ENCODE peak calls at places on chromosomes 12 and 14, in nine cellular contexts. S is fibroblast of the aortic adventitia; M is Caco-2; Z is upper lobe of right lung; B is CD8-positive, alpha-beta T cell; R is right atrium auricular region; A is astrocyte of the spinal cord; O is epithelial cell of esophagus; D is GM10248. V is an unnamed sample.

GRCh38 chr12:47012552-47012951 is 66.9 kb upstream of the PCED1B start:
- DNase-seq in S (no peak), M (no peak), Z (no peak), B (no peak), R (no peak), A (no peak), O (no peak), D (no peak), V (no peak)

GRCh38 chr12:131832393-131833231 is 4.4 kb downstream of the MMP17 start:
- DNase-seq in S (peak; percentile 79), M (no peak), Z (no peak), B (no peak), R (no peak), A (no peak), O (no peak), D (no peak), V (no peak)

GRCh38 chr12:2295941-2296461 is 243.2 kb downstream of the CACNA1C start:
- DNase-seq in S (peak; percentile 72), M (no peak), Z (no peak), B (no peak), R (no peak), A (peak; percentile 84), O (peak; percentile 4), D (no peak), V (no peak)

GRCh38 chr12:47839214-47839613 is 19.5 kb upstream of the HDAC7 start:
- DNase-seq in S (no peak), M (no peak), Z (peak; percentile 57), B (no peak), R (no peak), A (no peak), O (no peak), D (no peak), V (no peak)

GRCh38 chr12:53886996-53887395 is 51.6 kb upstream of the HOXC13 start:
- DNase-seq in S (no peak), M (no peak), Z (no peak), B (no peak), R (no peak), A (no peak), O (no peak), D (no peak), V (no peak)

GRCh38 chr14:69043007-69043444 is 63.9 kb upstream of the ACTN1 start:
- DNase-seq in S (no peak), M (no peak), Z (peak; percentile 82), B (no peak), R (no peak), A (no peak), O (no peak), D (no peak), V (peak; percentile 51)

GRCh38 chr12:34395056-34396005 is 373.0 kb downstream of the ALG10 start:
- DNase-seq in S (no peak), M (no peak), Z (peak; percentile 32), B (no peak), R (peak; percentile 13), A (no peak), O (no peak), D (peak; percentile 6), V (peak; percentile 15)

GRCh38 chr14:24605435-24606190 is 3.9 kb downstream of the GZMH start:
- DNase-seq in S (no peak), M (peak; percentile 58), Z (no peak), B (peak; percentile 41), R (no peak), A (no peak), O (peak; percentile 46), D (peak; percentile 77), V (peak; percentile 53)

GRCh38 chr12:15982471-15982870 is 71.3 kb downstream of the DERA start:
- DNase-seq in S (peak; percentile 75), M (no peak), Z (no peak), B (no peak), R (no peak), A (peak; percentile 62), O (no peak), D (no peak), V (no peak)
- TF ChIP-seq CTCF in S (peak; percentile 71), M (peak; percentile 40), Z (peak; percentile 52), B (no peak), R (peak; percentile 18), A (peak; percentile 62), O (peak; percentile 47), D (peak; percentile 18), V (no peak)

GRCh38 chr14:103382375-103382774 is 2.8 kb upstream of the MARK3 start:
- DNase-seq in S (peak; percentile 71), M (no peak), Z (no peak), B (no peak), R (no peak), A (no peak), O (peak; percentile 91), D (no peak), V (no peak)

GRCh38 chr14:103386632-103387329 is 1.6 kb downstream of the MARK3 start:
- DNase-seq in S (peak; percentile 44), M (no peak), Z (no peak), B (no peak), R (no peak), A (peak; percentile 33), O (peak; percentile 28), D (no peak), V (no peak)

GRCh38 chr14:103384450-103385152 is 614 bp upstream of the MARK3 start:
- DNase-seq in S (no peak), M (no peak), Z (no peak), B (no peak), R (no peak), A (no peak), O (no peak), D (no peak), V (no peak)

GRCh38 chr14:103385994-103386491 is 828 bp downstream of the MARK3 start:
- DNase-seq in S (peak; percentile 31), M (peak; percentile 30), Z (no peak), B (no peak), R (no peak), A (peak; percentile 26), O (peak; percentile 24), D (no peak), V (peak; percentile 35)

DNA sequence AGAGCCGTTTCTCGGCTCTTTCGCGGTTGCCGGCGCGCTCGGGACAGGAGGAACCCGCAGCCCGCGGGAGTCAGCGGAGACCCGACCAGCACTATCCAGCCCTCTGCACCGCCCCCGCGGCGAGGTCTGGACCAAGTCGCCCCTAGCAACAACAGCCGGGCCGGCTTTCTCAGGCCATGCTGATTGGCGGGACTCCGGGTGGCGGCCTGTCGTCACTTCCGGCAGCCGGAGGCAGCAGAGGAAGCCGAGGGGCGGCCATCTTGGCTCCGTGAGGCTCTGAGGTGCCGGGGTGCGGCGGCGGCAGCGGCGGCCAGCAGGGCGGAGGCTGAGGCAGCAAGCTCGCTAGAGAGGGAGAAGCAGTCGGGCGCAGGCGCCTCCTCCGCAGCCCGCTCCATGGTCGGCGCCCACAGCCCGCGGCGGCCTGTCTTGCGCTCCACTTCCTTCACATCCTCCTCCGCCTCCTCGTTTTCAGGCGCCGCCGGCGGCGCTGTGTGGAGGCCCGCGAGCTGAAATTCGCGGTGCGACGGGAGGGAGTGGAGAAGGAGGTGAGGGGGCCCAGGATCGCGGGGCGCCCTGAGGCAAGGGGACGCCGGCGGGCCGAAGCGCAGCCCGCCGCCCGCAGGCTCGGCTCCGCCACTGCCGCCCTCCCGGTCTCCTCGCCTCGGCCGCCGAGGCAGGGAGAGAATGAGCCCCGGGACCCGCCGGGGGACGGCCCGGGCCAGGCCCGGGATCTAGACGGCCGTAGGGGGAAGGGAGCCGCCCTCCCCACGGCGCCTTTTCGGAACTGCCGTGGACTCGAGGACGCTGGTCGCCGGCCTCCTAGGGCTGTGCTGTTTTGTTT is at the start of gene MARK3:
- DNase-seq in S (peak; percentile 95), M (peak; percentile 97), Z (peak; percentile 99), B (peak; percentile 93), R (peak; percentile 98), A (peak; percentile 98), O (peak; percentile 98), D (peak; percentile 99), V (peak; percentile 98)
- TF ChIP-seq CTCF in S (no peak), M (peak; percentile 7), Z (no peak), B (peak; percentile 16), R (peak; percentile 18), A (peak; percentile 11), O (no peak), D (no peak), V (no peak)

DNA sequence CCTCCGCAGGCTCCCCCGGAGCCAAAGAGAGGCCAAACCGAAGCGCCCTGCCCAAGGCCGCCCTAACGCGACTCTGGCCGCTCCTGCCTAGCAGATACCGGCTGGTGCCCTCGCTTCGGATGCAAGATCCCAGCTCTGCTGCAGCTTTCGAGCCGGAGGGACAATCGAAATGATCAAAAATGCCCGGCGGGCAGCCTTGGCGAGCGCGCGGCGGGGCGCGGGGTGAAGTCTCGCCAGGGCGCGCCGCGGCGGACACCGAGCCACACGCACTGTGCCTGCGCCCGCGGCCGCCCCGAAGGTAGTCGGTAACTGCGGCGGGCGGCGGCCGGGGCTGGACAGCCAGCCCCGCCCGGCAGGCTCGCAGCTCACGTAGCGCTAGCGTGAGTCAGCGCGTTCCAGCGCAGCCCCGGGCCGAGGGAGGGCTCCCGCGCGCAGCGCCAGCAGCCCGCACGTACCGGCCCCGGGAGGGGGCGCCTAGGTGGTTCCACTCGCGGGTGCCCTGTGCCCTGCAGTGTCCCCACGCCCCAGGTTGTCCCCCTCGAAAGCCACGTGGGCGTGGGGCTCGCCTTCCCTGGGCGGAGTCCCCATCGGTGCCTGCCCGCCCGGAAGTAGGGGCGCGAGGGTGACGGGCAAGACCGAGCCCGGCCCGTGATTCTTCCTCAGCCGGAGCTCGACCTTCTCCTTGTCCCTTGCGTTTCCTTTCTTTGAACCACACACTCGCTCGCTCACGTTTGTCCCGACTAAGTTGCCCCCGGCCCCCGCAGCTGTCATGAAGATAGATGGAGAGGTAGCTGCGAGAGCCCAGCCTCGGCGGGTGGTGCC is 109.3 kb upstream of the EGLN3 start:
- DNase-seq in S (peak; percentile 57), M (peak; percentile 88), Z (peak; percentile 85), B (peak; percentile 18), R (peak; percentile 79), A (peak; percentile 80), O (peak; percentile 82), D (peak; percentile 79), V (peak; percentile 85)
- TF ChIP-seq CTCF in S (peak; percentile 16), M (peak; percentile 18), Z (peak; percentile 26), B (no peak), R (no peak), A (peak; percentile 24), O (peak; percentile 9), D (peak; percentile 23), V (no peak)

GRCh38 chr14:57865066-57865449 is 834 bp downstream of the SLC35F4 start:
- DNase-seq in S (no peak), M (no peak), Z (no peak), B (no peak), R (no peak), A (no peak), O (no peak), D (peak; percentile 8), V (no peak)

GRCh38 chr14:57869530-57870088 is 3.7 kb upstream of the SLC35F4 start:
- DNase-seq in S (no peak), M (no peak), Z (no peak), B (no peak), R (no peak), A (no peak), O (no peak), D (no peak), V (no peak)

GRCh38 chr14:57866199-57866755 is 385 bp upstream of the SLC35F4 start:
- DNase-seq in S (no peak), M (no peak), Z (no peak), B (no peak), R (no peak), A (no peak), O (no peak), D (no peak), V (no peak)

GRCh38 chr14:57863471-57863870 is 2.4 kb downstream of the SLC35F4 start:
- DNase-seq in S (no peak), M (no peak), Z (no peak), B (no peak), R (no peak), A (no peak), O (no peak), D (no peak), V (no peak)

DNA sequence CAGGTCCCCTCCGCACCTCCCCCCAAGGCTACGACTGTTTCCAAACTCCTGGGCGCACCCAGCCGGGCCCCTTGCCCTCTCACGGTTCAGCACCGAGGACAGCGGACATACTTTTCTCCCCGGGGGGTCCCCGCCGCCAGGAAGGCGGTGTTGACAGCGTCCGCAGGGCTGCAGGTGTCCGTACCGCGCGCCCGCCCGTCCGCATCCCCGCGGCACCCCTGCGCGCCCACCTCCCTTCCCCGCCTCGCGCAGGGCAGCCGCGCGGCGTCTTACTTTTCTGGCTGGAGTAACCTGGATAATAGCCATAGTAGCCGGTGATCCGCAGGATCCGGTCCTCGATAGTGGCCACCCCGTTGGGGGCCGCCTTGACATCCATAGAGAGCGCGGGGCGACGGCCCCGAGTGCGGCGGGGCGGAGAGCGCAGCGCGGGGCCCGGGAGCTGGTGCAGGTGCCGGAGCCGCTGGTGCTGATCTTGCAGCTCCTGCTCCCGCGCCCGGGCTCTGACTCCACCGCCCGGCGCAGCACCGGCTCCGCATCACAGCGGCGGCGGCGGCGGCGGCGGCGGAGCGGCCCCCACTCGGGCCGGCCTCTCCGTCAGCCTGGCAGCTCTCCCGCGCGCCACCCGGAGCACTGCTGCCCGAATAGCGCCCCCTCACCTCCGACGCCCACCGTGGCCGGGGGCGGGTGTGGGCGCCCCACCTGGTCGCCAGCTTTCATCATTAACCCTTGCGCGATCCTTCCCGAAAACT is at the start of gene SLC35F4:
- DNase-seq in S (peak; percentile 11), M (no peak), Z (peak; percentile 64), B (no peak), R (no peak), A (peak; percentile 24), O (peak; percentile 10), D (peak; percentile 24), V (no peak)
- TF ChIP-seq CTCF in S (no peak), M (no peak), Z (no peak), B (no peak), R (no peak), A (no peak), O (no peak), D (no peak), V (no peak)